ENCODE peak calls at places on chromosome 3, in four cellular contexts. One of them, this sample, is unnamed. For H3K36me3, the result is how much of the 10 kb centered on the place peaks cover.

GRCh38 chr3:124814620-124815421 is 72.3 kb downstream of the ITGB5 start:
- DNase-seq in psoas muscle: no peak
- DNase-seq in WERI-Rb-1: no peak
- DNase-seq in fibroblast of lung: no peak
- DNase-seq in this sample: no peak

GRCh38 chr3:61227799-61228198 is 23.5 kb downstream of the FHIT start:
- DNase-seq in psoas muscle: no peak
- DNase-seq in fibroblast of lung: no peak
- DNase-seq in WERI-Rb-1: no peak
- DNase-seq in this sample: no peak

GRCh38 chr3:69292185-69292584 is 93.7 kb downstream of the FRMD4B start:
- DNase-seq in psoas muscle: no peak
- DNase-seq in fibroblast of lung: no peak
- DNase-seq in WERI-Rb-1: no peak
- DNase-seq in this sample: no peak

GRCh38 chr3:179563298-179563934 is 690 bp downstream of the ACTL6A start:
- DNase-seq in fibroblast of lung: peak
- DNase-seq in WERI-Rb-1: peak
- DNase-seq in psoas muscle: peak
- DNase-seq in this sample: peak

GRCh38 chr3:12336099-12336498 is 47.2 kb downstream of the PPARG start:
- DNase-seq in psoas muscle: no peak
- DNase-seq in WERI-Rb-1: no peak
- DNase-seq in fibroblast of lung: peak
- DNase-seq in this sample: no peak

GRCh38 chr3:116951610-116952009 is 242.0 kb downstream of the TUSC7 start:
- DNase-seq in fibroblast of lung: peak
- DNase-seq in WERI-Rb-1: no peak
- DNase-seq in psoas muscle: no peak
- DNase-seq in this sample: no peak

GRCh38 chr3:58271901-58272501 is 34.0 kb upstream of the RPP14 start:
- DNase-seq in psoas muscle: no peak
- DNase-seq in fibroblast of lung: peak
- DNase-seq in WERI-Rb-1: no peak
- DNase-seq in this sample: no peak

GRCh38 chr3:51963951-51964451 is 3.3 kb downstream of the PCBP4 start:
- DNase-seq in psoas muscle: peak
- DNase-seq in WERI-Rb-1: peak
- DNase-seq in fibroblast of lung: no peak
- DNase-seq in this sample: no peak

GRCh38 chr3:27504749-27505148 is 20.6 kb upstream of the SLC4A7 start:
- DNase-seq in WERI-Rb-1: no peak
- DNase-seq in psoas muscle: no peak
- DNase-seq in fibroblast of lung: peak
- DNase-seq in this sample: no peak
- TF ChIP-seq CTCF in WERI-Rb-1: no peak
- TF ChIP-seq CTCF in psoas muscle: no peak
- TF ChIP-seq CTCF in fibroblast of lung: no peak
- TF ChIP-seq CTCF in this sample: no peak

GRCh38 chr3:66153961-66154923 is 66.6 kb upstream of the SLC25A26 start:
- DNase-seq in fibroblast of lung: peak
- DNase-seq in psoas muscle: no peak
- DNase-seq in WERI-Rb-1: peak
- DNase-seq in this sample: no peak
- H3K4me3 ChIP-seq in fibroblast of lung: peak
- H3K4me3 ChIP-seq in psoas muscle: peak
- H3K4me3 ChIP-seq in WERI-Rb-1: peak
- H3K4me3 ChIP-seq in this sample: peak

GRCh38 chr3:150627557-150627956 is 24.4 kb downstream of the SELENOT start:
- DNase-seq in fibroblast of lung: peak
- DNase-seq in psoas muscle: no peak
- DNase-seq in WERI-Rb-1: no peak
- DNase-seq in this sample: no peak
- H3K36me3 ChIP-seq in fibroblast of lung: under half
- H3K36me3 ChIP-seq in psoas muscle: under half
- H3K36me3 ChIP-seq in WERI-Rb-1: under half
- H3K36me3 ChIP-seq in this sample: under half

GRCh38 chr3:98587654-98588532 is 5.5 kb downstream of the CPOX start:
- DNase-seq in WERI-Rb-1: no peak
- DNase-seq in psoas muscle: no peak
- DNase-seq in fibroblast of lung: no peak
- DNase-seq in this sample: no peak
- TF ChIP-seq CTCF in WERI-Rb-1: no peak
- TF ChIP-seq CTCF in psoas muscle: no peak
- TF ChIP-seq CTCF in fibroblast of lung: peak
- TF ChIP-seq CTCF in this sample: no peak

GRCh38 chr3:29322586-29322985 is 41.7 kb downstream of the RBMS3 start:
- DNase-seq in psoas muscle: no peak
- DNase-seq in WERI-Rb-1: no peak
- DNase-seq in fibroblast of lung: no peak
- DNase-seq in this sample: no peak

GRCh38 chr3:29319798-29320197 is 38.9 kb downstream of the RBMS3 start:
- DNase-seq in psoas muscle: no peak
- DNase-seq in WERI-Rb-1: no peak
- DNase-seq in fibroblast of lung: no peak
- DNase-seq in this sample: no peak

GRCh38 chr3:29329986-29330514 is 49.2 kb downstream of the RBMS3 start:
- DNase-seq in psoas muscle: no peak
- DNase-seq in fibroblast of lung: no peak
- DNase-seq in WERI-Rb-1: no peak
- DNase-seq in this sample: no peak

GRCh38 chr3:29319262-29319661 is 38.4 kb downstream of the RBMS3 start:
- DNase-seq in WERI-Rb-1: no peak
- DNase-seq in fibroblast of lung: no peak
- DNase-seq in psoas muscle: no peak
- DNase-seq in this sample: no peak

GRCh38 chr3:29324180-29324651 is 43.3 kb downstream of the RBMS3 start:
- DNase-seq in psoas muscle: peak
- DNase-seq in WERI-Rb-1: no peak
- DNase-seq in fibroblast of lung: peak
- DNase-seq in this sample: peak
- H3K4me3 ChIP-seq in psoas muscle: peak
- H3K4me3 ChIP-seq in WERI-Rb-1: no peak
- H3K4me3 ChIP-seq in fibroblast of lung: peak
- H3K4me3 ChIP-seq in this sample: peak